ENCODE peak calls at places on chromosomes 7 and 10, in four cellular contexts. H is HepG2, A is K562, R is A549. W is an unnamed sample.

GRCh38 chr10:32205666-32206065 is 141.3 kb downstream of the EPC1 start:
- DNase-seq in H (no peak), R (no peak), A (no peak), W (no peak)

GRCh38 chr10:25078659-25079429 is 62.4 kb downstream of the THNSL1 start:
- DNase-seq in H (peak), A (no peak), R (peak), W (no peak)

GRCh38 chr10:126131338-126131737 is 235.0 kb downstream of the FANK1 start:
- DNase-seq in H (no peak), R (no peak), A (no peak), W (no peak)

GRCh38 chr7:77702451-77703219 is 6.4 kb downstream of the RSBN1L start:
- DNase-seq in R (no peak), A (no peak), H (no peak), W (no peak)

GRCh38 chr10:101305241-101306230 is 48.4 kb upstream of the BTRC start:
- DNase-seq in R (no peak), A (no peak), H (no peak), W (no peak)

GRCh38 chr10:71045936-71046335 is 157.6 kb upstream of the PCBD1 start:
- DNase-seq in R (no peak), A (no peak), H (no peak), W (no peak)

GRCh38 chr7:104272767-104273384 is 55.5 kb upstream of the LHFPL3 start:
- DNase-seq in R (peak), H (peak), A (no peak), W (no peak)

GRCh38 chr7:116322541-116322940 is 112.2 kb downstream of the TES start:
- DNase-seq in R (no peak), H (no peak), A (no peak), W (no peak)

GRCh38 chr10:70835895-70836294 is 20.1 kb downstream of the SGPL1 start:
- DNase-seq in R (no peak), H (peak), A (no peak), W (no peak)

GRCh38 chr7:76066716-76067503 is 19.0 kb downstream of the MDH2 start:
- DNase-seq in A (no peak), H (no peak), R (no peak), W (no peak)

GRCh38 chr7:18607025-18607424 is 111.5 kb downstream of the HDAC9 start:
- DNase-seq in H (no peak), R (no peak), A (no peak), W (no peak)

GRCh38 chr7:159109092-159110035 is 35.3 kb downstream of the VIPR2 start:
- DNase-seq in A (no peak), H (no peak), R (no peak), W (no peak)

GRCh38 chr7:31432831-31433340 is 81.0 kb upstream of the ITPRID1 start:
- DNase-seq in H (no peak), R (peak), A (no peak), W (no peak)

GRCh38 chr10:88902328-88902789 is 22.3 kb downstream of the STAMBPL1 start:
- DNase-seq in A (no peak), R (no peak), H (no peak), W (no peak)

GRCh38 chr10:99329891-99330674 is 927 bp downstream of the CNNM1 start:
- DNase-seq in H (no peak), R (peak), A (no peak), W (no peak)

GRCh38 chr7:80346704-80347103 is 165.2 kb downstream of the GNAT3 start:
- DNase-seq in R (peak), A (no peak), H (no peak), W (no peak)

GRCh38 chr7:1531263-1531978 is 919 bp downstream of the MAFK start:
- DNase-seq in A (peak), H (no peak), R (peak), W (no peak)

GRCh38 chr10:62681211-62681940 is 123.1 kb upstream of the ADO start:
- DNase-seq in A (no peak), H (peak), R (no peak), W (peak)

GRCh38 chr10:132504501-132505272 is 32.9 kb upstream of the INPP5A start:
- DNase-seq in A (no peak), H (no peak), R (no peak), W (no peak)

GRCh38 chr7:55018361-55019328 is at the start of gene EGFR:
- DNase-seq in R (peak), H (no peak), A (no peak), W (no peak)

GRCh38 chr10:125222515-125222914 is 62.2 kb upstream of the CTBP2 start:
- DNase-seq in R (no peak), A (no peak), H (no peak), W (no peak)

GRCh38 chr10:24716295-24716694 is 7.4 kb downstream of the ARHGAP21 start:
- DNase-seq in H (no peak), A (no peak), R (peak), W (no peak)

GRCh38 chr7:40866601-40867000 is 731.8 kb downstream of the SUGCT start:
- DNase-seq in A (no peak), R (peak), H (no peak), W (no peak)

DNA sequence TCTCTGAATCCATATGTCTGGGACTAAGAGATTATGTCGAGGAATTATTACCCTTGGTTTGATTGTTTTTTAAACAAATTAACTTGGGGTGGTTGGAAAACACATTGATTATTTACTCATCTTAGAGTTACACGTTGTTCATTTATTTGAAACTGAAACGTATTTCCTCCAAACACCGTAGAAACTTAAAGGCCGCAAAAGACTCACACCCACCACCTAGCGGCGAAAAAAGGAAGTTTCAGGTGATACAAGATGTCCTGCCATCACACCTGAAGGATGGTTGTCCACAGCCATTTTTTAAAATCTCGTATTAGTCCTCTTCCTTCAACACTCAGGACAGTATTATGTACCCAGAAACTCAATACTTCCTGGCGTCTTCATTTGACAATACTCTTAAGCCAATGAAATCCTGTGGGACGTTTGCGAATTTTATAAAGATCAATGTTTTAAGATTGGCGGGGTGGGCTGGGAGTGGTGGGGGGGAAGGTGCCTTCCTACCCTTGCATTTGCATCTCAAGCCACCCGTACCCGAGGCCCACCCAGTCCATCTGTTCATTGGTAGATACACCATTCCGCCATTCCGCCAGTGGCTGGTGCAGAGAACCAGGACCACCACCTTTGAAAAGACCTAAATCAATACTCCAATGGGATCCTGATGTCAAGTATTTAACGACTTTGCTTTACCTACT is 1.4 kb upstream of the LCOR start:
- DNase-seq in A (no peak), R (peak), H (peak), W (peak)
- TF ChIP-seq POLR2AphosphoS2 in A (no peak), R (no peak), H (no peak), W (no peak)

GRCh38 chr10:30826679-30827078 is 197.1 kb upstream of the LYZL2 start:
- DNase-seq in H (no peak), A (no peak), R (no peak), W (no peak)
- TF ChIP-seq POLR2AphosphoS2 in H (no peak), A (no peak), R (no peak), W (no peak)

GRCh38 chr7:23523486-23524075 is 8.2 kb downstream of the TRA2A start:
- DNase-seq in R (no peak), H (no peak), A (no peak), W (no peak)

GRCh38 chr7:23514755-23515154 is 17.0 kb downstream of the TRA2A start:
- DNase-seq in A (no peak), R (no peak), H (no peak), W (no peak)

GRCh38 chr7:23524473-23524872 is 7.3 kb downstream of the TRA2A start:
- DNase-seq in H (no peak), A (no peak), R (no peak), W (no peak)

DNA sequence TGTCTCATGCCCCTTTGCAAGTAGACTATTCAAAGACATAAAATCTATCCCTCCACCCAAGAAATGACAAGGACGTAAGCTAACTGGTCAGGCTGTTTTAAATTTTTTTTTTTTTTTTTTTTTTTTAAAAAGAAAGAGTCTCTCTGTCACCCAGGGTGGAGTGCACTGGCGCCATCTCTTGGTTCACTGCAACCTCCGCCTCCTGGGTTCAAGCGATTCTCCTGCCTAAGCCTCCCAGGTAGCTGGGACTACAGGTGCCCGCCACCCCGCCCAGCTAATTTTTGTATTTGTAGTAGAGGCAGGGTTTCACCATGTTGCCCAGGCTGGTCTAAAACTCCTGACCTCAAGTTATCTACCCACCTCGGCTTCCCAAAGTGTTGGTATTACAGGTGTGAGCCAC is 11.2 kb downstream of the TRA2A start:
- DNase-seq in H (no peak), A (no peak), R (peak), W (no peak)
- TF ChIP-seq POLR2AphosphoS2 in H (no peak), A (no peak), R (no peak), W (no peak)

GRCh38 chr10:21885940-21886339 is 117.6 kb downstream of the DNAJC1 start:
- DNase-seq in H (no peak), A (no peak), R (no peak), W (no peak)

GRCh38 chr10:21889477-21890275 is 113.9 kb downstream of the DNAJC1 start:
- DNase-seq in R (no peak), A (no peak), H (no peak), W (no peak)

GRCh38 chr10:21891439-21891838 is 112.1 kb downstream of the DNAJC1 start:
- DNase-seq in R (no peak), H (no peak), A (no peak), W (no peak)

GRCh38 chr10:21894648-21895342 is 108.7 kb downstream of the DNAJC1 start:
- DNase-seq in A (no peak), H (no peak), R (no peak), W (no peak)

GRCh38 chr10:21888959-21889358 is 114.6 kb downstream of the DNAJC1 start:
- DNase-seq in R (no peak), A (no peak), H (no peak), W (peak)
- TF ChIP-seq POLR2AphosphoS2 in R (no peak), A (no peak), H (no peak), W (no peak)

GRCh38 chr7:39042706-39043105 is 65.0 kb downstream of the POU6F2 start:
- DNase-seq in R (no peak), A (no peak), H (no peak), W (no peak)
- TF ChIP-seq POLR2AphosphoS2 in R (no peak), A (no peak), H (no peak), W (no peak)

DNA sequence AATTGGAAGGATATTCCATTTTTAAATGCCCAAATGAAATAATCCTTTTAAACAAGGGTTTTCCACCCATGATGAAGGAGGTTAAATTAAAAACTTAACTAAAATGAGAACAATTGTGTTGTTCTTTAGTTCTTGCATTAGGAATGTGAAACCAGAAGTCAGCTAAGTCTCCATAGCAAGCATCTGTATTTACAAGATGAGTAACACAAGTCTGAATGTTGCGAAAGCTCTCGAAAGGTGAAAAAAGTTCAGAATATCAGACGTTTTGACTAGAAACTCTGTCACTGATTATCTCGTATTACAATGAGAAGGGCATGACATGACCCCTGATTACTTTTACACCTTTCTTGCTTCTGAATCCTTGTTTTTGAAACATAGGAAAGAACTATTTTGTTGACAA is 149.6 kb downstream of the BICC1 start:
- DNase-seq in A (no peak), H (peak), R (peak), W (no peak)
- TF ChIP-seq POLR2AphosphoS2 in A (no peak), H (no peak), R (no peak), W (no peak)

DNA sequence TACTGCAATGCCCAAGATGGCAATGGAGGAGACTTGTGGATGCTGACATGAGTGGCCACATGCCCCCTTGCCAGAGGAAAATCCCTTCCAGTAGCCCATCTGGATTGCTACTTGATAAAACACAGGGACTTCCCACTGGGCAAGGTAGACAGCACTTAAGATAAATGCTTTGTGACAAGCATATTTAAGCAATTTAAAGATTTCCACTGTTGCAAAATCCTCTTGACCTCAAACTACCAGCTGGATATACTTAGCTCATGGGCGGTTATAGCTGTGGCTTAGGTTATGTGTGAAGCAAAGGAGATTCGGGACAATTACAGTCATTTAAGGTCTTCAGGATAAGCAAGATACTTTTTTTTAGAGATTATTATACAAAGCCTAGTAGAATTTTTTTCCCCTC is 238.1 kb downstream of the BMPER start:
- DNase-seq in A (no peak), H (no peak), R (no peak), W (no peak)
- TF ChIP-seq POLR2AphosphoS2 in A (no peak), H (no peak), R (no peak), W (no peak)